ENCODE peak calls at places on chromosomes 13 and 19, in five cellular contexts. One of them, this sample, is unnamed. For H3K4me1, the result is how much of the 10 kb centered on the place peaks cover.

GRCh38 chr13:76884167-76884566 is 2.0 kb downstream of the KCTD12 start:
- DNase-seq in HepG2: no peak
- DNase-seq in GM12878: no peak
- DNase-seq in A549: no peak
- DNase-seq in K562: no peak
- DNase-seq in this sample: peak

GRCh38 chr19:6115992-6116391 is 5.7 kb upstream of the RFX2 start:
- DNase-seq in K562: no peak
- DNase-seq in HepG2: no peak
- DNase-seq in A549: no peak
- DNase-seq in GM12878: no peak
- DNase-seq in this sample: no peak

GRCh38 chr19:1291761-1292418 is 6.2 kb downstream of the EFNA2 start:
- DNase-seq in HepG2: no peak
- DNase-seq in A549: no peak
- DNase-seq in K562: no peak
- DNase-seq in GM12878: no peak
- DNase-seq in this sample: no peak

GRCh38 chr13:106418556-106418955 is 116.9 kb downstream of the EFNB2 start:
- DNase-seq in K562: no peak
- DNase-seq in A549: no peak
- DNase-seq in HepG2: no peak
- DNase-seq in GM12878: no peak
- DNase-seq in this sample: no peak

GRCh38 chr19:49875801-49876421 is 1.2 kb downstream of the AKT1S1 start:
- DNase-seq in GM12878: no peak
- DNase-seq in K562: peak
- DNase-seq in A549: no peak
- DNase-seq in HepG2: peak
- DNase-seq in this sample: peak

GRCh38 chr19:56312787-56313343 is 1.8 kb downstream of the ZSCAN5A start:
- DNase-seq in A549: no peak
- DNase-seq in HepG2: no peak
- DNase-seq in K562: no peak
- DNase-seq in GM12878: no peak
- DNase-seq in this sample: no peak

GRCh38 chr19:56162258-56162657 is 13.6 kb upstream of the GALP start:
- DNase-seq in HepG2: no peak
- DNase-seq in A549: no peak
- DNase-seq in GM12878: no peak
- DNase-seq in K562: no peak
- DNase-seq in this sample: no peak

GRCh38 chr19:52601025-52601973 is 31.2 kb downstream of the ZNF701 start:
- DNase-seq in K562: peak
- DNase-seq in HepG2: peak
- DNase-seq in GM12878: peak
- DNase-seq in A549: no peak
- DNase-seq in this sample: peak

GRCh38 chr13:36973621-36974268 is 25.4 kb downstream of the ALG5 start:
- DNase-seq in K562: no peak
- DNase-seq in HepG2: no peak
- DNase-seq in GM12878: no peak
- DNase-seq in A549: no peak
- DNase-seq in this sample: no peak

GRCh38 chr19:8697671-8698432 is 743 bp downstream of the ACTL9 start:
- DNase-seq in HepG2: no peak
- DNase-seq in K562: peak
- DNase-seq in GM12878: no peak
- DNase-seq in A549: no peak
- DNase-seq in this sample: peak

DNA sequence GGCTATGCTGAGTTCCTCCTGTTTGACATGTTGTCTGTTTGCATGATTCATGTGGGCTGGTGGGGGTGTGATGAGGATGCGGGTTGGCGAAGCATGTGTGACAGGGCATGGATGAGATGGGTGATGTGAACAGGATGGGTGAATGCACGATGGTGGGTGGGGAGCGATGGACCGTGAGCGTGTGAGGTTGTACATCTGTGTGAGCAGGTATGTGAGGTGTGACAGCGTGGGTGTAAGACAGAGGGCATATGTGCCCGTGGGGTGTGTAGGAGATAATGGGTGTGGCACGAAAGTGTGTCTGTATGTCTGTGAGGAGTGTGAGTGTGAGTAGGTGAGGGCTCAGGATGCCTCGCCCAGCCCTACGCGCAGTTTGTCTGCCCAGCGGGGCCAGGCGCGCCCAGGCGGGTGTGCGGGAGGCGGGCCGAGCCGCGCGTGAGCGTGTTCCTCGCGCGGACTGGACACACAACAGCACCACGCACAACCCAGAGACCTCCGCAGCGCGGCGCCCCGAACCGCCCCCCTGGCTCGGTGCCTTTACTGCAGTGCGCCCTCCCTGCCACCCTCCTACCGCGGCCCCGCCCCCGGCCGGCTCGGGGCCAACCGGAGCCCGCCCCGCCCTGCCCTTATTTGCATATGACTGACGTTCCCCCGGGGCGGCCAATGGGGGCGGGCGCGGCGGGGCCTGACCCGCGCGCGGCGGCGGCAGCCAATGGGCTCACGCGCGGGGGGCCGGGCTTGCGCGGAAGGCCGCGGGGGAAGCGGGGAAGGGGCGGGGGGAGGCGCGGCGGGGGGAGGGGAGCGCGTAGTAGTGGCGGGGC is 14.4 kb downstream of the CIC start:
- DNase-seq in K562: peak
- DNase-seq in GM12878: peak
- DNase-seq in A549: peak
- DNase-seq in HepG2: peak
- DNase-seq in this sample: peak
- H3K4me1 ChIP-seq in K562: under half
- H3K4me1 ChIP-seq in GM12878: under half
- H3K4me1 ChIP-seq in A549: half or more
- H3K4me1 ChIP-seq in HepG2: half or more
- H3K4me1 ChIP-seq in this sample: under half

DNA sequence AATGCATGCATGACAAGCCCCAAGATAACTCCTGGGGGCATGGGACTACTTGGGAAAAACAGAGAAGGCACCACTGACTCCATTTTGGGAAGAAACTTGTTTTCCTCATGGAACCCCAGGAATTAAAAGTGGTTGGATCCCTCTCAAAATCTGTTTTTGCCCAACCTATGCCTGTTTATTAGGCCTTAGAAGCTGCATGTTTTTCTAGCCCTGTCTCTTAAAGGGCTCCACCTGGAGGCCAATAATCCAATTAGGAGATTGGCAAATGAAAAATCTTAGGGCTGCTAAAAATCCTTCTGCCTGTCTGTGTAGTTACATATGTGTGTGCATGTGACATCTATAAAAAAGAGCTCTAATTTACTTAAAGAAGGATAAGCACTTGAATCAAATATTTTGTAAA is 26.9 kb downstream of the MED4 start:
- DNase-seq in GM12878: no peak
- DNase-seq in A549: no peak
- DNase-seq in K562: no peak
- DNase-seq in HepG2: peak
- DNase-seq in this sample: no peak
- TF ChIP-seq JUNB in GM12878: no peak
- TF ChIP-seq JUNB in A549: no peak
- TF ChIP-seq JUNB in K562: no peak
- TF ChIP-seq JUNB in HepG2: no peak
- TF ChIP-seq JUNB in this sample: no peak

GRCh38 chr19:40366697-40367561 is 18.4 kb downstream of the PLD3 start:
- DNase-seq in K562: peak
- DNase-seq in GM12878: no peak
- DNase-seq in HepG2: no peak
- DNase-seq in A549: peak
- DNase-seq in this sample: peak

GRCh38 chr19:40369797-40370196 is 20.2 kb downstream of the HIPK4 start:
- DNase-seq in K562: no peak
- DNase-seq in GM12878: no peak
- DNase-seq in A549: no peak
- DNase-seq in HepG2: no peak
- DNase-seq in this sample: no peak

GRCh38 chr19:40365010-40365409 is 16.5 kb downstream of the PLD3 start:
- DNase-seq in K562: no peak
- DNase-seq in GM12878: no peak
- DNase-seq in A549: no peak
- DNase-seq in HepG2: no peak
- DNase-seq in this sample: no peak

GRCh38 chr19:40365613-40366401 is 17.3 kb downstream of the PLD3 start:
- DNase-seq in GM12878: no peak
- DNase-seq in A549: peak
- DNase-seq in HepG2: no peak
- DNase-seq in K562: peak
- DNase-seq in this sample: peak

GRCh38 chr19:40367577-40368434 is 19.3 kb downstream of the PLD3 start:
- DNase-seq in HepG2: no peak
- DNase-seq in K562: no peak
- DNase-seq in GM12878: no peak
- DNase-seq in A549: no peak
- DNase-seq in this sample: no peak
- H3K4me1 ChIP-seq in HepG2: under half
- H3K4me1 ChIP-seq in K562: under half
- H3K4me1 ChIP-seq in GM12878: under half
- H3K4me1 ChIP-seq in A549: under half
- H3K4me1 ChIP-seq in this sample: under half

GRCh38 chr19:47725759-47726401 is 12.7 kb downstream of the EHD2 start:
- DNase-seq in HepG2: no peak
- DNase-seq in K562: no peak
- DNase-seq in A549: peak
- DNase-seq in GM12878: no peak
- DNase-seq in this sample: peak
- TF ChIP-seq JUNB in HepG2: no peak
- TF ChIP-seq JUNB in K562: no peak
- TF ChIP-seq JUNB in A549: no peak
- TF ChIP-seq JUNB in GM12878: no peak
- TF ChIP-seq JUNB in this sample: no peak

GRCh38 chr19:18417250-18418033 is 1.8 kb upstream of the SSBP4 start:
- DNase-seq in GM12878: no peak
- DNase-seq in K562: peak
- DNase-seq in A549: peak
- DNase-seq in HepG2: peak
- DNase-seq in this sample: peak

GRCh38 chr19:18419195-18419698 is at the start of gene SSBP4:
- DNase-seq in GM12878: no peak
- DNase-seq in HepG2: peak
- DNase-seq in A549: peak
- DNase-seq in K562: peak
- DNase-seq in this sample: peak

GRCh38 chr19:18418725-18419194 is 438 bp upstream of the SSBP4 start:
- DNase-seq in GM12878: no peak
- DNase-seq in HepG2: no peak
- DNase-seq in A549: no peak
- DNase-seq in K562: no peak
- DNase-seq in this sample: peak

GRCh38 chr19:18416778-18417249 is 2.4 kb upstream of the SSBP4 start:
- DNase-seq in HepG2: peak
- DNase-seq in A549: peak
- DNase-seq in GM12878: no peak
- DNase-seq in K562: peak
- DNase-seq in this sample: peak

DNA sequence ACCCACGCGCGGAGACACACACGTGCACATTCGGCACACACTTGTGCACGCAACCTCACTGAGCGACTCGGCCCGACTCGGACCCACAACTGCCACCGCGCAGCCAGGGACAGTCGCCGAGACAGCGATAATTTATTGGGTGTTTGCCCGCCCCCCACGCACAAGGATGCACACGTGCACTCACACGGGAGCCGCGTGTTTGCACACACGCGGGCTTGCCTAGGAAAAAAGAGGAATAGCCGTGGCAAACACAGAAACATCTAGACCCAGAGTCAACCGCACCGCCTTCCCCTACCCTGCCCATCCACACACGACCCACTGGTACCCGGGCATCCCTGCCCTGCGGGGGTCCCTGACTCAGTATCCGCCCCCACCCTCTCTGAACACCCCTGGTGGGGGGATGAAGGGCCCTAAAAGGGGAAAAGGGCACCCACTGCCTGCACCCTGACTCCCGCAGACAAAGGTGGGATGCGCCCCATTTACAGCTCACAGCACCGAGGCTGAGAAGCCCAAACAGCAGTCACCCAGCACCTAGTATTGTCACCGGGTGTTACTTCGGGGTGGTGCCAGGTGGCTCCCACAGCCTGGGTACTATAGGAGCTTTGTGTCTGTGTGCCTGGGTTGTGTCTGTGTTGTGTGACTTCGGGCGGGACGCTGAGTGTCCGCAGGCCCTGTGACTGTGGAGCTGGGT is 1.0 kb upstream of the SSBP4 start:
- DNase-seq in K562: no peak
- DNase-seq in HepG2: no peak
- DNase-seq in GM12878: no peak
- DNase-seq in A549: no peak
- DNase-seq in this sample: no peak
- H3K4me1 ChIP-seq in K562: half or more
- H3K4me1 ChIP-seq in HepG2: half or more
- H3K4me1 ChIP-seq in GM12878: half or more
- H3K4me1 ChIP-seq in A549: half or more
- H3K4me1 ChIP-seq in this sample: under half

GRCh38 chr13:93226065-93226622 is 463 bp upstream of the GPC6 start:
- DNase-seq in A549: no peak
- DNase-seq in GM12878: no peak
- DNase-seq in K562: no peak
- DNase-seq in HepG2: peak
- DNase-seq in this sample: no peak

GRCh38 chr13:93227906-93228801 is 1.5 kb downstream of the GPC6 start:
- DNase-seq in HepG2: peak
- DNase-seq in K562: peak
- DNase-seq in GM12878: no peak
- DNase-seq in A549: peak
- DNase-seq in this sample: peak

GRCh38 chr13:93227280-93227905 is 786 bp downstream of the GPC6 start:
- DNase-seq in GM12878: no peak
- DNase-seq in A549: peak
- DNase-seq in K562: peak
- DNase-seq in HepG2: peak
- DNase-seq in this sample: peak

GRCh38 chr13:93225610-93226009 is 997 bp upstream of the GPC6 start:
- DNase-seq in K562: no peak
- DNase-seq in HepG2: no peak
- DNase-seq in A549: no peak
- DNase-seq in GM12878: no peak
- DNase-seq in this sample: no peak

GRCh38 chr13:93226623-93227279 is at the start of gene GPC6:
- DNase-seq in K562: peak
- DNase-seq in HepG2: peak
- DNase-seq in GM12878: no peak
- DNase-seq in A549: peak
- DNase-seq in this sample: peak
- TF ChIP-seq JUNB in K562: no peak
- TF ChIP-seq JUNB in HepG2: peak
- TF ChIP-seq JUNB in GM12878: no peak
- TF ChIP-seq JUNB in A549: no peak
- TF ChIP-seq JUNB in this sample: no peak

This sample was measured in GM23338.